ENCODE peak calls at places on chromosomes 13 and 19, in five cellular contexts. D is body of pancreas, W is K562, E is HCT116, P is heart right ventricle. S is an unnamed sample.

GRCh38 chr19:49491030-49491803 is 3.8 kb downstream of the RPL13A start:
- DNase-seq in P (no peak), W (no peak), D (no peak), E (no peak), S (no peak)

GRCh38 chr19:44653977-44654784 is 10.5 kb downstream of the PVR start:
- DNase-seq in W (peak; percentile 55), D (peak; percentile 72), P (peak; percentile 72), E (no peak), S (peak; percentile 48)

GRCh38 chr19:4094761-4095487 is 28.2 kb upstream of the ZBTB7A start:
- DNase-seq in P (no peak), W (no peak), E (no peak), D (no peak), S (no peak)

GRCh38 chr13:72970956-72971355 is 87.8 kb upstream of the KLF5 start:
- DNase-seq in P (no peak), E (no peak), D (no peak), W (no peak), S (no peak)

GRCh38 chr13:50038266-50038665 is 23.0 kb downstream of the KCNRG start:
- DNase-seq in W (no peak), E (no peak), D (no peak), P (no peak), S (no peak)

GRCh38 chr19:54207908-54208783 is 7.5 kb downstream of the RPS9 start:
- DNase-seq in E (no peak), P (no peak), D (peak; percentile 72), W (peak; percentile 82), S (peak; percentile 82)

GRCh38 chr13:109678459-109678858 is 107.9 kb downstream of the IRS2 start:
- DNase-seq in W (no peak), E (no peak), D (no peak), P (no peak), S (no peak)

GRCh38 chr13:21020176-21020575 is 41.2 kb downstream of the LATS2 start:
- DNase-seq in D (no peak), P (no peak), E (no peak), W (no peak), S (no peak)

GRCh38 chr19:44032001-44032610 is 6.9 kb downstream of the ZNF222 start:
- DNase-seq in W (no peak), E (no peak), D (no peak), P (no peak), S (no peak)

GRCh38 chr13:99307247-99307646 is at the start of gene GPR183:
- DNase-seq in D (no peak), P (no peak), E (no peak), W (peak; percentile 17), S (no peak)

GRCh38 chr19:39970424-39970673 is 616 bp upstream of the PSMC4 start:
- DNase-seq in P (no peak), W (peak; percentile 17), D (no peak), E (no peak), S (no peak)

GRCh38 chr13:102002271-102002670 is 399.6 kb downstream of the FGF14 start:
- DNase-seq in E (no peak), D (no peak), W (no peak), P (no peak), S (no peak)

GRCh38 chr19:49533551-49534488 is 6.0 kb downstream of the RCN3 start:
- DNase-seq in P (peak; percentile 82), E (no peak), D (peak; percentile 79), W (peak; percentile 84), S (peak; percentile 89)

GRCh38 chr19:46919324-46919723 is 58.5 kb downstream of the ARHGAP35 start:
- DNase-seq in W (no peak), E (no peak), P (no peak), D (no peak), S (no peak)

GRCh38 chr19:33998302-33998701 is 174.0 kb upstream of the LSM14A start:
- DNase-seq in P (no peak), W (no peak), E (no peak), D (no peak), S (no peak)

GRCh38 chr19:33294058-33294798 is 8.1 kb downstream of the CEBPA start:
- DNase-seq in P (no peak), E (no peak), W (no peak), D (no peak), S (no peak)

GRCh38 chr19:45794627-45795026 is 2.0 kb upstream of the DMWD start:
- DNase-seq in D (no peak), P (no peak), W (no peak), E (no peak), S (no peak)

GRCh38 chr13:49443327-49443688 is 556 bp downstream of the CAB39L start:
- DNase-seq in W (no peak), P (no peak), D (no peak), E (no peak), S (no peak)

GRCh38 chr19:31529121-31529520 is 179.9 kb upstream of the TSHZ3 start:
- DNase-seq in W (no peak), P (no peak), E (no peak), D (no peak), S (no peak)

GRCh38 chr13:39765801-39766463 is 110.5 kb downstream of the COG6 start:
- DNase-seq in W (no peak), P (peak; percentile 34), E (no peak), D (no peak), S (peak; percentile 47)

GRCh38 chr19:1251503-1252220 is 3.3 kb downstream of the MIDN start:
- DNase-seq in E (no peak), W (no peak), D (peak; percentile 76), P (peak; percentile 84), S (no peak)

GRCh38 chr13:77213644-77214043 is 113.2 kb downstream of the MYCBP2 start:
- DNase-seq in W (peak; percentile 3), D (no peak), E (no peak), P (no peak), S (no peak)

GRCh38 chr19:48959341-48960239 is 4.9 kb downstream of the BAX start:
- DNase-seq in W (no peak), E (no peak), P (no peak), D (no peak), S (no peak)

GRCh38 chr13:50127017-50127725 is 111.9 kb downstream of the KCNRG start:
- DNase-seq in E (no peak), P (peak; percentile 58), D (peak; percentile 36), W (no peak), S (peak; percentile 43)

GRCh38 chr19:11168568-11168967 is 13.0 kb upstream of the SPC24 start:
- DNase-seq in D (no peak), W (no peak), E (peak; percentile 19), P (no peak), S (no peak)

GRCh38 chr13:110293037-110293436 is 13.9 kb downstream of the COL4A1 start:
- DNase-seq in P (no peak), E (no peak), D (no peak), W (no peak), S (no peak)

GRCh38 chr13:98103942-98104880 is 38.7 kb upstream of the FARP1 start:
- DNase-seq in E (no peak), P (no peak), D (no peak), W (no peak), S (no peak)

GRCh38 chr19:3691726-3692125 is 8.5 kb downstream of the PIP5K1C start:
- DNase-seq in E (no peak), W (no peak), D (no peak), P (no peak), S (no peak)

GRCh38 chr13:77390391-77390790 is 63.5 kb upstream of the MYCBP2 start:
- DNase-seq in D (no peak), W (no peak), P (no peak), E (no peak), S (no peak)

GRCh38 chr19:31314156-31314555 is 35.1 kb downstream of the TSHZ3 start:
- DNase-seq in W (no peak), P (no peak), E (no peak), D (no peak), S (no peak)

GRCh38 chr13:110340812-110341444 is 33.8 kb downstream of the COL4A2 start:
- DNase-seq in W (no peak), P (peak; percentile 79), E (no peak), D (peak; percentile 41), S (peak; percentile 85)

GRCh38 chr13:20332361-20333096 is 100.4 kb upstream of the GJB6 start:
- DNase-seq in P (no peak), W (no peak), E (no peak), D (no peak), S (no peak)

GRCh38 chr13:101157261-101157660 is 259.0 kb downstream of the NALCN start:
- DNase-seq in P (no peak), D (no peak), W (no peak), E (no peak), S (no peak)

GRCh38 chr13:95128045-95128643 is 173.1 kb downstream of the ABCC4 start:
- DNase-seq in D (no peak), E (no peak), W (no peak), P (no peak), S (no peak)

GRCh38 chr19:13029893-13030292 is 34.6 kb downstream of the NFIX start:
- DNase-seq in P (no peak), W (no peak), E (no peak), D (no peak), S (no peak)
- TF ChIP-seq CTCF in P (no peak), W (peak; percentile 26), E (peak; percentile 75), D (no peak), S (no peak)

GRCh38 chr13:33116321-33117010 is 100.2 kb downstream of the KL start:
- DNase-seq in W (no peak), D (no peak), P (no peak), E (no peak), S (no peak)

GRCh38 chr13:33112745-33113144 is 96.5 kb downstream of the KL start:
- DNase-seq in P (no peak), W (no peak), E (no peak), D (no peak), S (no peak)

GRCh38 chr13:33111414-33112110 is 95.3 kb downstream of the KL start:
- DNase-seq in W (no peak), D (no peak), E (no peak), P (no peak), S (no peak)

GRCh38 chr13:33115274-33115673 is 99.1 kb downstream of the KL start:
- DNase-seq in P (no peak), E (no peak), D (no peak), W (no peak), S (no peak)

GRCh38 chr13:33114146-33114545 is 97.9 kb downstream of the KL start:
- DNase-seq in W (no peak), E (no peak), P (no peak), D (no peak), S (no peak)
- H3K4me1 ChIP-seq in W (no peaks in the 10 kb centered on the region), E (peaks cover 8% of the 10 kb centered on the region), P (peaks cover 43% of the 10 kb centered on the region), D (peaks cover 15% of the 10 kb centered on the region), S (peaks cover 16% of the 10 kb centered on the region)

GRCh38 chr19:18832331-18833140 is 777 bp downstream of the UPF1 start:
- DNase-seq in P (no peak), E (no peak), W (peak; percentile 71), D (no peak), S (peak; percentile 67)
- TF ChIP-seq CTCF in P (no peak), E (peak; percentile 7), W (peak; percentile 40), D (no peak), S (no peak)

GRCh38 chr13:47548294-47548825 is 452.7 kb downstream of the SUCLA2 start:
- DNase-seq in P (no peak), D (no peak), E (no peak), W (no peak), S (no peak)

GRCh38 chr13:47556703-47557102 is 444.4 kb downstream of the SUCLA2 start:
- DNase-seq in P (no peak), D (no peak), E (no peak), W (no peak), S (no peak)

GRCh38 chr13:47549219-47549752 is 451.8 kb downstream of the SUCLA2 start:
- DNase-seq in D (no peak), E (no peak), W (no peak), P (no peak), S (no peak)

GRCh38 chr13:47555235-47555634 is 445.8 kb downstream of the SUCLA2 start:
- DNase-seq in W (no peak), P (no peak), D (no peak), E (no peak), S (no peak)

GRCh38 chr13:47553329-47553977 is 447.6 kb downstream of the SUCLA2 start:
- DNase-seq in D (no peak), E (no peak), W (no peak), P (no peak), S (no peak)
- H3K4me1 ChIP-seq in D (no peaks in the 10 kb centered on the region), E (no peaks in the 10 kb centered on the region), W (no peaks in the 10 kb centered on the region), P (no peaks in the 10 kb centered on the region), S (no peaks in the 10 kb centered on the region)